ENCODE peak calls at places on chromosomes 2 and 18, in seven cellular contexts. F, J, Y, R, K, U and A are unnamed samples.

GRCh38 chr18:70074091-70074490 is 126.4 kb upstream of the CD226 start:
- DNase-seq in Y (no peak), R (no peak), F (no peak), U (no peak), K (no peak), J (no peak), A (no peak)

GRCh38 chr2:39059366-39059952 is 61.4 kb downstream of the SOS1 start:
- DNase-seq in R (no peak), K (no peak), U (peak; percentile 18), F (peak; percentile 7), J (peak; percentile 34), Y (peak; percentile 77), A (no peak)

GRCh38 chr2:15714609-15715008 is 122.9 kb downstream of the DDX1 start:
- DNase-seq in R (no peak), K (no peak), F (no peak), Y (no peak), U (no peak), J (no peak), A (no peak)

GRCh38 chr2:30267576-30267975 is 36.2 kb downstream of the LBH start:
- DNase-seq in U (no peak), J (no peak), K (no peak), F (no peak), R (no peak), Y (no peak), A (no peak)

GRCh38 chr2:40680547-40680946 is 228.7 kb upstream of the SLC8A1 start:
- DNase-seq in Y (no peak), J (no peak), R (no peak), F (no peak), U (no peak), K (no peak), A (no peak)

GRCh38 chr2:140863713-140864112 is 1267.1 kb downstream of the LRP1B start:
- DNase-seq in K (no peak), R (no peak), F (no peak), U (peak; percentile 7), Y (peak; percentile 30), J (peak; percentile 41), A (no peak)

GRCh38 chr18:35770360-35770759 is 188.8 kb downstream of the GALNT1 start:
- DNase-seq in J (no peak), U (no peak), K (no peak), Y (no peak), R (no peak), F (no peak), A (no peak)

GRCh38 chr18:57231846-57232245 is 85.0 kb downstream of the BOD1L2 start:
- DNase-seq in J (peak; percentile 90), F (no peak), K (no peak), Y (no peak), R (no peak), U (no peak), A (no peak)

GRCh38 chr2:228600265-228600664 is 418.8 kb upstream of the SPHKAP start:
- DNase-seq in Y (no peak), R (no peak), F (peak; percentile 51), U (peak; percentile 78), J (no peak), K (no peak), A (no peak)

GRCh38 chr2:95698166-95698565 is 106.4 kb downstream of the TRIM43 start:
- DNase-seq in Y (no peak), K (no peak), U (no peak), R (no peak), F (no peak), J (no peak), A (no peak)

GRCh38 chr2:39401319-39401718 is 35.8 kb downstream of the MAP4K3 start:
- DNase-seq in K (no peak), F (no peak), U (no peak), J (no peak), Y (no peak), R (no peak), A (no peak)

GRCh38 chr2:217817466-217818292 is 185.1 kb downstream of the TNS1 start:
- DNase-seq in Y (no peak), U (no peak), F (no peak), R (no peak), K (no peak), J (no peak), A (no peak)

GRCh38 chr18:70620837-70621612 is 332.2 kb downstream of the SOCS6 start:
- DNase-seq in K (no peak), R (no peak), Y (no peak), J (no peak), U (no peak), F (no peak), A (no peak)

GRCh38 chr2:191488135-191488534 is 189.8 kb upstream of the NABP1 start:
- DNase-seq in F (no peak), R (no peak), J (no peak), K (no peak), Y (no peak), U (no peak), A (no peak)

GRCh38 chr2:116804901-116805300 is 1009.6 kb upstream of the DDX18 start:
- DNase-seq in F (no peak), Y (no peak), R (no peak), J (no peak), U (no peak), K (no peak), A (no peak)

GRCh38 chr2:200300650-200301314 is 5.7 kb upstream of the SPATS2L start:
- DNase-seq in U (no peak), K (no peak), Y (no peak), R (no peak), J (no peak), F (no peak), A (no peak)

GRCh38 chr2:197804049-197804757 is at the start of gene PLCL1:
- DNase-seq in Y (peak; percentile 89), U (peak; percentile 77), F (peak; percentile 73), R (peak; percentile 70), K (peak; percentile 83), J (peak; percentile 81), A (peak; percentile 90)

GRCh38 chr2:20015482-20016083 is 3.1 kb upstream of the MATN3 start:
- DNase-seq in U (peak; percentile 18), J (peak; percentile 29), Y (peak; percentile 57), F (peak; percentile 28), K (no peak), R (no peak), A (no peak)

GRCh38 chr2:216246741-216247140 is 125.5 kb downstream of the MARCHF4 start:
- DNase-seq in R (no peak), J (no peak), U (no peak), F (no peak), Y (no peak), K (no peak), A (no peak)